ENCODE peak calls at places on chromosomes 1 and 21, in eight cellular contexts. E, O, X, P, R, D, H and C are unnamed samples.

GRCh38 chr1:38243106-38243505 is 196.5 kb upstream of the POU3F1 start:
- DNase-seq in P (no peak), H (no peak), D (no peak), X (no peak), O (no peak), R (no peak), E (no peak), C (no peak)

GRCh38 chr1:204589409-204590038 is 73.3 kb downstream of the MDM4 start:
- DNase-seq in O (peak), E (no peak), H (no peak), R (no peak), P (no peak), X (no peak), D (no peak), C (no peak)

GRCh38 chr21:25441835-25442234 is 165.4 kb downstream of the MRPL39 start:
- DNase-seq in E (no peak), X (no peak), H (no peak), D (no peak), P (no peak), R (no peak), O (no peak), C (no peak)

GRCh38 chr1:78603206-78603605 is 17.0 kb upstream of the IFI44L start:
- DNase-seq in O (no peak), R (no peak), H (no peak), P (no peak), E (no peak), X (no peak), D (no peak), C (no peak)

GRCh38 chr1:32917521-32917920 is 16.3 kb upstream of the TMEM54 start:
- DNase-seq in P (no peak), O (no peak), H (no peak), X (no peak), E (no peak), R (no peak), D (no peak), C (no peak)

GRCh38 chr1:28507247-28507645 is 1.4 kb downstream of the RCC1 start:
- DNase-seq in H (no peak), E (no peak), P (no peak), O (peak), R (no peak), D (peak), X (no peak), C (no peak)

GRCh38 chr1:14794136-14794768 is 195.8 kb downstream of the KAZN start:
- DNase-seq in R (no peak), X (no peak), E (no peak), D (no peak), H (no peak), P (no peak), O (no peak), C (peak)

GRCh38 chr1:100398648-100399047 is 46.3 kb downstream of the CDC14A start:
- DNase-seq in D (no peak), R (no peak), P (no peak), H (no peak), X (no peak), O (no peak), E (no peak), C (no peak)

GRCh38 chr1:223771814-223772770 is 59.8 kb downstream of the CAPN2 start:
- DNase-seq in X (no peak), R (no peak), O (peak), P (no peak), H (no peak), E (no peak), D (peak), C (peak)

GRCh38 chr1:7953850-7954609 is 7.5 kb upstream of the PARK7 start:
- DNase-seq in H (peak), R (peak), D (peak), E (no peak), X (peak), O (peak), P (peak), C (peak)

GRCh38 chr1:200172311-200172710 is 144.8 kb downstream of the NR5A2 start:
- DNase-seq in O (peak), R (no peak), P (no peak), D (no peak), H (no peak), E (no peak), X (no peak), C (no peak)

GRCh38 chr1:167221126-167221803 is 579 bp downstream of the POU2F1 start:
- DNase-seq in X (peak), E (no peak), R (no peak), O (peak), P (no peak), D (no peak), H (peak), C (no peak)

GRCh38 chr1:18956189-18957135 is at the start of gene IFFO2:
- DNase-seq in P (peak), R (peak), X (peak), H (peak), D (peak), E (no peak), O (peak), C (no peak)

GRCh38 chr1:206754011-206754410 is 16.6 kb upstream of the IL19 start:
- DNase-seq in P (no peak), H (no peak), D (no peak), O (peak), R (no peak), X (no peak), E (no peak), C (no peak)

GRCh38 chr1:231093158-231093922 is 53.3 kb upstream of the FAM89A start:
- DNase-seq in X (no peak), D (peak), O (peak), R (no peak), P (no peak), H (no peak), E (no peak), C (no peak)

GRCh38 chr1:230825061-230825803 is 43.1 kb downstream of the C1orf198 start:
- DNase-seq in E (no peak), R (no peak), O (peak), P (no peak), D (peak), H (no peak), X (peak), C (peak)

GRCh38 chr21:29289317-29289716 is 9.4 kb upstream of the BACH1 start:
- DNase-seq in H (no peak), P (no peak), D (no peak), X (no peak), E (no peak), O (no peak), R (no peak), C (no peak)

GRCh38 chr21:38758815-38759214 is 46.9 kb upstream of the ETS2 start:
- DNase-seq in D (no peak), X (no peak), O (peak), E (no peak), R (no peak), H (no peak), P (no peak), C (peak)

GRCh38 chr1:93908394-93909145 is 660 bp downstream of the GCLM start:
- DNase-seq in P (no peak), E (no peak), O (peak), R (no peak), D (no peak), H (peak), X (peak), C (no peak)

GRCh38 chr1:22903113-22903512 is 69.6 kb downstream of the LACTBL1 start:
- DNase-seq in E (no peak), X (no peak), D (no peak), O (peak), P (no peak), H (no peak), R (no peak), C (no peak)

GRCh38 chr1:57633055-57633454 is 209.2 kb upstream of the DAB1 start:
- DNase-seq in E (no peak), R (no peak), H (no peak), X (no peak), P (no peak), O (no peak), D (no peak), C (no peak)

GRCh38 chr1:53313556-53313955 is 14.3 kb downstream of the LRP8 start:
- DNase-seq in O (no peak), R (no peak), D (no peak), E (no peak), X (no peak), H (no peak), P (no peak), C (no peak)

GRCh38 chr1:179760521-179760920 is 17.4 kb downstream of the FAM163A start:
- DNase-seq in R (no peak), X (no peak), P (no peak), H (no peak), D (no peak), O (no peak), E (no peak), C (no peak)

GRCh38 chr1:179767177-179767581 is 24.1 kb downstream of the FAM163A start:
- DNase-seq in R (no peak), D (no peak), P (no peak), E (no peak), X (no peak), H (no peak), O (no peak), C (no peak)

GRCh38 chr1:179762241-179762640 is 19.1 kb downstream of the FAM163A start:
- DNase-seq in D (no peak), R (no peak), X (no peak), H (no peak), P (no peak), E (no peak), O (no peak), C (no peak)

GRCh38 chr1:179757958-179758357 is 14.9 kb downstream of the FAM163A start:
- DNase-seq in O (peak), X (no peak), P (no peak), H (no peak), R (no peak), D (no peak), E (no peak), C (no peak)

GRCh38 chr1:179761296-179761695 is 18.2 kb downstream of the FAM163A start:
- DNase-seq in D (no peak), R (no peak), X (no peak), H (no peak), O (no peak), E (no peak), P (no peak), C (no peak)
- H3K4me3 ChIP-seq in D (no peak), R (no peak), X (no peak), H (no peak), O (no peak), E (no peak), P (no peak), C (no peak)

GRCh38 chr1:226135059-226135651 is 51.4 kb downstream of the ACBD3 start:
- DNase-seq in P (no peak), O (no peak), D (no peak), X (peak), E (no peak), R (no peak), H (no peak), C (no peak)
- H3K4me3 ChIP-seq in P (no peak), O (no peak), D (no peak), X (no peak), E (no peak), R (no peak), H (no peak), C (no peak)

DNA sequence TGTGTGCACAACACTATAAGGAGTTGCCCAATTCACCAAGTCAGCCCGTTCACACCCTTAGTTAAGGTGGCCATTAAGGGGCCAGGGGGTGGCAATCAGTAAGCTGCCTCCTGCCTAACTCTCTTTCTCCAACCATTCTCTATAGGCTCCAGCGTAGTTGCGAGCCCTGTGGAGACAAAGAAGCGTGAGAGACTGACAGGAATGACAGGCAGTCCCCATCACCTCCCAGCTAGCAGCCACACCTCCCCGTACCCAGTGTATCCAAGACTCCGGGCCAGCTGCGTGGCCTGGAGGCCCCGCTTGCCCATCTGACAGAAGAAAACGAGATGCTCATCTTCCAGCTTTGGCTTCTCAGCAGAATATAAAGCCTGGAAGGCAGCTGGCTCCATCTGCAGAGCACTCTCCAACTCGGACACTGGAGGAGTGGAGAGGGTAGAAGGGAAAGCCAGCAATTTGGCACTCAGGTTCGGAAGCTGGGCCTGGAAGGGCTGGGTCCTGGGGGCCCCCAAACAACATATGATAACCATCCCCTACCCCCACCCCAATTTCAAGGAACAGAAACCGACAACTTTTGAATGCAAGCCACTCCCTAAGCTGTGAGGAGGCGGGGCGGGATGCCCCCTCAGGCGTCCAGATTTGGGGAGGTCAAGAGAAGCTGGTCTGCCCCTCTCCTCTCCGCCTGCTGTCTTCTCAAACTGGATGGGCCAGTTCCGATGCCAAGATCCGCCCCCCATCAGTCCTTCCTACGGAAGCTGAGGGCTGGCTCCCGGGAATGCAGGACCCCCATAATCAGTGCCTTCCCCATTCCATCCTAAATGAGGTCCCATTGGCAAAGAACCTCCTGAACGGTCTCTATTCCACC is 872 bp downstream of the TSTD1 start:
- DNase-seq in D (no peak), X (peak), H (no peak), E (no peak), O (no peak), R (no peak), P (no peak), C (no peak)
- H3K4me3 ChIP-seq in D (no peak), X (peak), H (peak), E (peak), O (no peak), R (peak), P (peak), C (peak)

GRCh38 chr1:67484492-67484891 is 54.3 kb upstream of the SERBP1 start:
- DNase-seq in X (no peak), P (no peak), O (no peak), E (no peak), H (no peak), R (no peak), D (peak), C (no peak)
- H3K4me3 ChIP-seq in X (no peak), P (no peak), O (no peak), E (no peak), H (no peak), R (no peak), D (no peak), C (no peak)

GRCh38 chr21:45591619-45592207 is 49.5 kb upstream of the SLC19A1 start:
- DNase-seq in P (no peak), D (no peak), R (no peak), H (no peak), X (no peak), O (no peak), E (no peak), C (no peak)

GRCh38 chr21:45590726-45591618 is 48.7 kb upstream of the SLC19A1 start:
- DNase-seq in O (peak), R (no peak), E (peak), P (no peak), X (peak), D (no peak), H (peak), C (no peak)

GRCh38 chr21:45589686-45590245 is 47.5 kb upstream of the SLC19A1 start:
- DNase-seq in O (no peak), H (no peak), R (no peak), X (no peak), E (no peak), D (no peak), P (no peak), C (no peak)

GRCh38 chr21:45588861-45589491 is 46.7 kb upstream of the SLC19A1 start:
- DNase-seq in P (no peak), D (no peak), R (no peak), E (no peak), H (no peak), O (no peak), X (no peak), C (no peak)

DNA sequence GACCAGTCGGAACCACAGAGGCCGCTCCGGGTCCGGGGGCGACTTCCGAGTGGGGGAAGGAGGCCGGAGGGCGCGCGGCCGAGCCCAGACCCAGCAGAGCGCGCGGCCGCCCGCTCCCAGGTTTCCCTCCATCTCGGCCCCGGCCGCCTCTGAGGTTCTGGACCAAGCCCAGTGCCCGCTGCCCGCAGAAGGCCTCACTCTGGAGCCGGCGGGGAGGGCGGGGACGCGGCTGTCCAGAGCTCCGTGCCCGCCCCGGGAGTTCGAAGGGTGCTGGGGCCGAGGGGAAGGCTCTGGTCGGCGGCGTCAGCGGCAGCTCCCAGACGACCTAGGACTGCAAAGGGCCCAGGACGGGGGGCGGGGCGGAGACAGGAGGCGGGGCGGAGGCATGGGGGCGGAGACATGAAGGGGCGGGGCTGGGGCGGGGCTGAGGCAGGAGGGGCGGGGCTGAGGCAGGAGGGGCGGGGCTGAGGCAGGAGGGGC is 48.0 kb upstream of the SLC19A1 start:
- DNase-seq in O (peak), H (peak), P (peak), R (no peak), E (no peak), D (peak), X (peak), C (no peak)
- H3K4me3 ChIP-seq in O (peak), H (peak), P (peak), R (no peak), E (peak), D (peak), X (peak), C (peak)

GRCh38 chr21:33684068-33684467 is 41.8 kb downstream of the ITSN1 start:
- DNase-seq in X (no peak), O (no peak), H (no peak), E (no peak), D (no peak), P (no peak), R (no peak), C (no peak)

GRCh38 chr21:33684923-33685560 is 42.7 kb downstream of the ITSN1 start:
- DNase-seq in D (no peak), E (no peak), X (no peak), O (no peak), P (no peak), R (no peak), H (no peak), C (no peak)

GRCh38 chr21:33687634-33688033 is 45.3 kb downstream of the ITSN1 start:
- DNase-seq in E (no peak), X (no peak), P (no peak), H (no peak), R (no peak), O (no peak), D (no peak), C (no peak)

GRCh38 chr21:33686386-33686785 is 44.1 kb downstream of the ITSN1 start:
- DNase-seq in X (no peak), O (no peak), P (no peak), D (no peak), H (no peak), R (no peak), E (no peak), C (no peak)

DNA sequence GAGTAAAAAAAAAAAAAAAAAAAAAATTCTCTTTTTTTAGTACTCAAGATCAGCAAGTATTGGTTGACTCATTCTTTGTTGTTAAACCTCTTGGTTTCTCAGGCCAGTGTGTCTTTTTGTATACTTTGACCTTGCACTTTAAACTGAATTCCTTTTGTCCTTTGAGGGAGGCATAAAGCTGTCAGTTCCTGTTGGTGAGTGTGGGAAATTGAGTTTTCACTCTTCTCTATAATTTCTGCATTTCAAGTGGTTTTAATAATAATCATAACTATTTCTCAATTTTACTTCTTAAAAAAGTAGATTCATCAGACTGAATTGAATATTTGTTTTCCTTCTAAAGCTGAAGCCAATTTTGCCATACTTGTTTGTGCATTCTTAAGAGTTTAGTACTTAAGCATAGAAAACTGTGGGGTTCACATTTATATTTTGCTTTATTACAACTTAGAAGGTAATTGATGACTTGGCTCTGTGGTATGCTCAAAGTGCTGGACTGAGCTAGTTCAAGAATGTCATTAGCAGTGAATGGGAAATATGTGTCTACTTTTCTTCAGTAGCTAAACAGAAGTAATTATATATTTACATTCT is 43.4 kb downstream of the ITSN1 start:
- DNase-seq in D (peak), X (no peak), E (no peak), P (no peak), R (no peak), O (peak), H (no peak), C (peak)
- H3K4me3 ChIP-seq in D (no peak), X (no peak), E (no peak), P (no peak), R (no peak), O (no peak), H (no peak), C (no peak)

DNA sequence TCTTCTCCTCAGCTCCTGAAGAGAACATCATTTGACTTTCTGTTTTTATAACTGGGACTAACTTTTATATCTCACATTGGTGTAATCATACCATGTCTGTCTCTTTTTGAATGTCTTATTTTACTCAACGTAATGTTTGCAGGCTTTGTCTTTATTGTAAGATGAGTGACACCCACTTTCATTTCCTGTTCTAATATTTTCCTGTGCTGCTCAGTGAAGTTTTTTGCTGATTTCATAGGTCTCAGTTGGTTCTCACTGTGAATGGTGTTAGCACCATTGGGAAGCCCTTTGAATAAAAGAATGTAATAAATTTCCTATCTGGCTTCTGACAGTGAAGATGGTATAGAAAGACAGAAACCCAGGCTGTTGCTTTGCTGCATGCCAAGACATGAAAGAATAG is 84.0 kb downstream of the RAVER2 start:
- DNase-seq in H (no peak), R (no peak), E (no peak), X (no peak), O (no peak), D (no peak), P (no peak), C (no peak)
- H3K4me3 ChIP-seq in H (no peak), R (no peak), E (peak), X (no peak), O (no peak), D (no peak), P (no peak), C (no peak)

DNA sequence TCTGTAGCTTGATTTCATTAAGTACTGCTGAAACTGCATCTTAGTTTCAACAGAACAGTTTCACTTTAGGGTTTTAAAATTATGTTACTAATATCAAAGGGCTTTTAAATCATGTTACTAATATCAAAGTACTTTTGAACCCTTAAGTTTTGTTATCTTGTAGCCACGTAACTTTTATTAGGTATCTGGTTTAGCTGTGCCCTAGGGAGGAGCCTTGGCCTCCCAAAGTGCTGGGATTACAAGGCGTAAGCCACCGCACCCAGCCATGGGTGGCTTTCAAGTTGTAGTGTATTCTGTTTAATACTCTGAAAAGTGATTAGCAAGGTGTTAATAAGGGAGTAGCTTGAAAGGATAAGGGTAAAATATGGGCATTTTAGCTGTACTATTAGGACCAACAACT is 2.0 kb downstream of the KDM4A start:
- DNase-seq in E (no peak), P (no peak), R (no peak), D (no peak), H (no peak), O (no peak), X (no peak), C (no peak)
- H3K4me3 ChIP-seq in E (peak), P (peak), R (peak), D (peak), H (no peak), O (peak), X (no peak), C (peak)